ENCODE peak calls at places on chromosomes 11 and 22, in nine cellular contexts. M is stimulated activated naive CD4-positive, alpha-beta T cell treated with Interleukin-2 at 50 U/mL for 16 hours; S is body of pancreas; W is effector CD8-positive, alpha-beta T cell; L is CD4-positive, alpha-beta memory T cell; Q is fibroblast of mammary gland; I is colonic mucosa; F is endothelial cell; A is SK-N-MC. Y is an unnamed sample.

GRCh38 chr22:33451851-33452469 is 393.8 kb upstream of the SYN3 start:
- DNase-seq in L (no peak), Q (no peak), I (no peak), A (no peak), F (no peak), S (no peak), W (no peak), M (no peak), Y (no peak)

GRCh38 chr11:64947202-64947814 is 11.6 kb upstream of the GPHA2 start:
- DNase-seq in F (peak; percentile 30), A (no peak), Q (peak; percentile 28), L (no peak), M (no peak), S (no peak), W (no peak), I (no peak), Y (no peak)

GRCh38 chr22:46557736-46558480 is 20.5 kb upstream of the CELSR1 start:
- DNase-seq in I (no peak), M (no peak), A (no peak), Q (no peak), W (no peak), F (no peak), S (peak; percentile 67), L (no peak), Y (no peak)

GRCh38 chr22:37753746-37754145 is 54.0 kb upstream of the GCAT start:
- DNase-seq in L (no peak), Q (no peak), I (no peak), M (no peak), A (no peak), W (no peak), S (peak; percentile 54), F (no peak), Y (no peak)

GRCh38 chr11:116787786-116788486 is at the start of gene ZPR1:
- DNase-seq in M (peak; percentile 80), I (peak; percentile 91), S (peak; percentile 81), W (peak; percentile 70), A (no peak), Q (peak; percentile 48), L (peak; percentile 86), F (peak; percentile 62), Y (peak; percentile 89)

GRCh38 chr11:116930177-116930576 is 92.8 kb upstream of the APOA1 start:
- DNase-seq in W (no peak), I (peak; percentile 26), L (peak; percentile 51), S (no peak), M (no peak), A (no peak), Q (peak; percentile 32), F (no peak), Y (no peak)

GRCh38 chr11:16082532-16083055 is 273.8 kb downstream of the SOX6 start:
- DNase-seq in A (no peak), I (no peak), F (no peak), Q (no peak), M (no peak), S (no peak), L (no peak), W (no peak), Y (no peak)

GRCh38 chr11:123137496-123138270 is 57.4 kb downstream of the CLMP start:
- DNase-seq in A (no peak), F (peak; percentile 27), M (no peak), Q (peak; percentile 87), I (peak; percentile 42), W (no peak), L (no peak), S (peak; percentile 44), Y (peak; percentile 13)

GRCh38 chr11:111715142-111715816 is 50.9 kb downstream of the PPP2R1B start:
- DNase-seq in W (no peak), I (no peak), A (no peak), F (no peak), L (no peak), S (no peak), Q (no peak), M (no peak), Y (peak; percentile 39)

GRCh38 chr11:126863294-126863997 is 137.1 kb downstream of the KIRREL3 start:
- DNase-seq in S (no peak), W (no peak), I (no peak), A (no peak), Q (no peak), F (no peak), L (no peak), M (no peak), Y (no peak)

GRCh38 chr22:23305321-23305910 is 125.1 kb downstream of the BCR start:
- DNase-seq in F (no peak), S (no peak), Q (peak; percentile 66), I (no peak), L (no peak), W (no peak), A (no peak), M (no peak), Y (peak; percentile 52)

GRCh38 chr11:66339686-66340483 is 3.7 kb upstream of the RIN1 start:
- DNase-seq in L (no peak), W (no peak), A (no peak), F (no peak), I (no peak), Q (no peak), M (no peak), S (no peak), Y (no peak)

GRCh38 chr22:26480611-26480932 is 3.0 kb downstream of the HPS4 start:
- DNase-seq in M (no peak), Q (no peak), L (no peak), F (no peak), A (no peak), W (no peak), I (no peak), S (no peak), Y (no peak)

GRCh38 chr22:23305922-23306374 is 125.6 kb downstream of the BCR start:
- DNase-seq in W (no peak), Q (peak; percentile 46), M (no peak), S (peak; percentile 64), L (no peak), F (no peak), I (no peak), A (peak; percentile 30), Y (peak; percentile 88)

GRCh38 chr22:20550851-20551744 is 43.7 kb downstream of the MED15 start:
- DNase-seq in A (no peak), Q (peak; percentile 89), I (no peak), F (no peak), W (peak; percentile 33), L (peak; percentile 57), S (no peak), M (peak; percentile 58), Y (no peak)

GRCh38 chr11:64152841-64153691 is 12.8 kb downstream of the MACROD1 start:
- DNase-seq in Q (peak; percentile 21), A (no peak), S (peak; percentile 60), I (peak; percentile 66), L (peak; percentile 69), W (peak; percentile 56), M (peak; percentile 49), F (peak; percentile 80), Y (peak; percentile 71)

GRCh38 chr11:78207532-78208256 is 19.0 kb downstream of the USP35 start:
- DNase-seq in M (no peak), Q (no peak), S (no peak), A (no peak), I (no peak), W (no peak), L (no peak), F (no peak), Y (no peak)

GRCh38 chr11:109960831-109961230 is 132.4 kb upstream of the ZC3H12C start:
- DNase-seq in M (no peak), S (peak; percentile 85), I (peak; percentile 35), Q (peak; percentile 96), L (no peak), A (no peak), W (no peak), F (no peak), Y (no peak)

GRCh38 chr11:16086229-16086628 is 270.1 kb downstream of the SOX6 start:
- DNase-seq in W (no peak), L (no peak), F (no peak), A (no peak), I (no peak), Q (no peak), S (no peak), M (no peak), Y (no peak)

GRCh38 chr11:91497847-91498246 is 726.8 kb upstream of the FAT3 start:
- DNase-seq in A (no peak), F (no peak), W (no peak), L (no peak), S (no peak), I (no peak), Q (no peak), M (no peak), Y (no peak)

GRCh38 chr22:30000566-30000965 is 79.7 kb upstream of the HORMAD2 start:
- DNase-seq in W (no peak), L (no peak), A (no peak), M (no peak), S (no peak), F (no peak), Q (peak; percentile 40), I (no peak), Y (no peak)

GRCh38 chr11:34238533-34238932 is 119.3 kb downstream of the ABTB2 start:
- DNase-seq in S (no peak), I (no peak), W (no peak), A (no peak), F (no peak), M (no peak), Q (peak; percentile 63), L (no peak), Y (no peak)